ENCODE peak calls at places on chromosomes 11 and 22, in four cellular contexts. I is K562, L is GM12878, J is HL-60. C is an unnamed sample.

GRCh38 chr11:10181811-10182210 is 112.2 kb downstream of the SBF2 start:
- DNase-seq in I (no peak), L (no peak), J (no peak), C (no peak)

GRCh38 chr11:22634897-22635629 is 9.4 kb upstream of the FANCF start:
- DNase-seq in I (no peak), L (no peak), J (no peak), C (no peak)

GRCh38 chr11:37533830-37534229 is 935.8 kb upstream of the RAG2 start:
- DNase-seq in I (no peak), L (no peak), J (no peak), C (no peak)

GRCh38 chr22:42604403-42604802 is 10.3 kb downstream of the POLDIP3 start:
- DNase-seq in I (no peak), L (no peak), J (no peak), C (no peak)

GRCh38 chr22:32661296-32661695 is 140.2 kb upstream of the TIMP3 start:
- DNase-seq in I (no peak), L (no peak), J (peak; percentile 37), C (no peak)

GRCh38 chr11:111718436-111719325 is 47.5 kb downstream of the PPP2R1B start:
- DNase-seq in I (no peak), L (no peak), J (no peak), C (no peak)

GRCh38 chr11:106077609-106078517 is at the start of gene AASDHPPT:
- DNase-seq in I (peak; percentile 13), L (no peak), J (peak; percentile 21), C (no peak)

GRCh38 chr22:49204599-49205214 is 623.0 kb downstream of the BRD1 start:
- DNase-seq in I (no peak), L (no peak), J (no peak), C (no peak)

GRCh38 chr11:74686792-74687191 is 44.4 kb downstream of the CHRDL2 start:
- DNase-seq in I (no peak), L (no peak), J (no peak), C (no peak)

GRCh38 chr11:1353383-1354124 is 36.2 kb upstream of the BRSK2 start:
- DNase-seq in I (no peak), L (no peak), J (no peak), C (no peak)

GRCh38 chr22:47129902-47130301 is 367.5 kb downstream of the TBC1D22A start:
- DNase-seq in I (peak; percentile 76), L (no peak), J (peak; percentile 5), C (no peak)

GRCh38 chr11:113806403-113806802 is 26.8 kb downstream of the CLDN25 start:
- DNase-seq in I (peak; percentile 30), L (no peak), J (peak; percentile 29), C (no peak)

GRCh38 chr22:38006906-38007305 is 22.6 kb upstream of the SOX10 start:
- DNase-seq in I (no peak), L (no peak), J (no peak), C (no peak)

GRCh38 chr22:48612077-48612995 is 1215.3 kb downstream of the BRD1 start:
- DNase-seq in I (no peak), L (no peak), J (no peak), C (no peak)

GRCh38 chr22:44703269-44703870 is 1.4 kb downstream of the PRR5 start:
- DNase-seq in I (no peak), L (no peak), J (no peak), C (no peak)

GRCh38 chr11:132349806-132350733 is 979.7 kb downstream of the NTM start:
- DNase-seq in I (no peak), L (no peak), J (no peak), C (no peak)

GRCh38 chr11:22707119-22707899 is 40.9 kb downstream of the GAS2 start:
- DNase-seq in I (no peak), L (no peak), J (no peak), C (no peak)

GRCh38 chr11:126123686-126124085 is 61.0 kb upstream of the CDON start:
- DNase-seq in I (no peak), L (no peak), J (no peak), C (no peak)

GRCh38 chr22:49847751-49848689 is 5.6 kb upstream of the ZBED4 start:
- DNase-seq in I (no peak), L (no peak), J (peak; percentile 73), C (no peak)

GRCh38 chr22:38613588-38613987 is 42.6 kb downstream of the FAM227A start:
- DNase-seq in I (no peak), L (peak; percentile 0), J (no peak), C (no peak)

GRCh38 chr22:37678372-37678771 is 2.9 kb downstream of the LGALS1 start:
- DNase-seq in I (no peak), L (no peak), J (no peak), C (no peak)

GRCh38 chr22:37165066-37165465 is 15.3 kb upstream of the IL2RB start:
- DNase-seq in I (no peak), L (no peak), J (no peak), C (no peak)

GRCh38 chr11:73167555-73167954 is 25.4 kb upstream of the FCHSD2 start:
- DNase-seq in I (no peak), L (no peak), J (no peak), C (no peak)

GRCh38 chr22:41589260-41589600 is 410 bp downstream of the PMM1 start:
- DNase-seq in I (peak; percentile 67), L (no peak), J (peak; percentile 14), C (no peak)

GRCh38 chr11:10777806-10778205 is 26.8 kb downstream of the CTR9 start:
- DNase-seq in I (no peak), L (no peak), J (peak; percentile 74), C (no peak)

GRCh38 chr11:94602430-94603372 is 35.5 kb downstream of the PIWIL4 start:
- DNase-seq in I (peak; percentile 29), L (peak; percentile 75), J (peak; percentile 63), C (peak; percentile 19)

GRCh38 chr11:955154-956049 is 29.7 kb downstream of the AP2A2 start:
- DNase-seq in I (no peak), L (no peak), J (no peak), C (no peak)

GRCh38 chr11:87076260-87076783 is 38.6 kb downstream of the TMEM135 start:
- DNase-seq in I (no peak), L (no peak), J (no peak), C (no peak)

GRCh38 chr11:126791991-126792390 is 208.6 kb downstream of the KIRREL3 start:
- DNase-seq in I (no peak), L (no peak), J (no peak), C (no peak)

GRCh38 chr11:124761301-124762021 is 629 bp downstream of the ESAM start:
- DNase-seq in I (no peak), L (no peak), J (no peak), C (no peak)

GRCh38 chr11:12271826-12272366 is 105.5 kb upstream of the PARVA start:
- DNase-seq in I (no peak), L (no peak), J (no peak), C (no peak)

GRCh38 chr11:94793002-94793401 is 24.8 kb downstream of the AMOTL1 start:
- DNase-seq in I (no peak), L (no peak), J (no peak), C (no peak)

GRCh38 chr11:126416542-126417090 is 61.1 kb downstream of the ST3GAL4 start:
- DNase-seq in I (no peak), L (peak; percentile 27), J (no peak), C (peak; percentile 91)

GRCh38 chr22:27913162-27913741 is 5.8 kb downstream of the PITPNB start:
- DNase-seq in I (peak; percentile 11), L (no peak), J (no peak), C (no peak)
- TF ChIP-seq SPI1 in I (no peak), L (peak; percentile 47), J (no peak), C (peak; percentile 73)

GRCh38 chr11:68461284-68461861 is 821 bp downstream of the PPP6R3 start:
- DNase-seq in I (no peak), L (no peak), J (no peak), C (no peak)
- TF ChIP-seq SPI1 in I (no peak), L (no peak), J (no peak), C (no peak)

GRCh38 chr22:22770280-22770871 is 117.2 kb upstream of the IGLL5 start:
- DNase-seq in I (peak; percentile 100), L (no peak), J (peak; percentile 21), C (no peak)
- TF ChIP-seq SPI1 in I (no peak), L (no peak), J (no peak), C (no peak)

GRCh38 chr22:19879651-19879995 is 24.9 kb upstream of the GNB1L start:
- DNase-seq in I (no peak), L (no peak), J (no peak), C (peak; percentile 14)

GRCh38 chr22:19879248-19879575 is 24.5 kb upstream of the GNB1L start:
- DNase-seq in I (no peak), L (no peak), J (no peak), C (peak; percentile 10)

GRCh38 chr22:19878461-19879247 is 24.0 kb upstream of the GNB1L start:
- DNase-seq in I (no peak), L (no peak), J (no peak), C (peak; percentile 5)

GRCh38 chr22:19880786-19881569 is 26.3 kb upstream of the GNB1L start:
- DNase-seq in I (peak; percentile 90), L (no peak), J (no peak), C (peak; percentile 15)

GRCh38 chr22:19879996-19880785 is 25.5 kb upstream of the GNB1L start:
- DNase-seq in I (no peak), L (no peak), J (no peak), C (peak; percentile 19)
- TF ChIP-seq SPI1 in I (no peak), L (no peak), J (no peak), C (no peak)

GRCh38 chr11:2804701-2805387 is 80.7 kb downstream of the CDKN1C start:
- DNase-seq in I (no peak), L (no peak), J (no peak), C (no peak)

GRCh38 chr11:2807276-2807681 is 78.3 kb downstream of the CDKN1C start:
- DNase-seq in I (no peak), L (no peak), J (no peak), C (no peak)

GRCh38 chr11:2807801-2808241 is 77.8 kb downstream of the CDKN1C start:
- DNase-seq in I (no peak), L (no peak), J (no peak), C (no peak)

GRCh38 chr11:2805388-2806057 is 80.1 kb downstream of the CDKN1C start:
- DNase-seq in I (no peak), L (no peak), J (no peak), C (no peak)

DNA sequence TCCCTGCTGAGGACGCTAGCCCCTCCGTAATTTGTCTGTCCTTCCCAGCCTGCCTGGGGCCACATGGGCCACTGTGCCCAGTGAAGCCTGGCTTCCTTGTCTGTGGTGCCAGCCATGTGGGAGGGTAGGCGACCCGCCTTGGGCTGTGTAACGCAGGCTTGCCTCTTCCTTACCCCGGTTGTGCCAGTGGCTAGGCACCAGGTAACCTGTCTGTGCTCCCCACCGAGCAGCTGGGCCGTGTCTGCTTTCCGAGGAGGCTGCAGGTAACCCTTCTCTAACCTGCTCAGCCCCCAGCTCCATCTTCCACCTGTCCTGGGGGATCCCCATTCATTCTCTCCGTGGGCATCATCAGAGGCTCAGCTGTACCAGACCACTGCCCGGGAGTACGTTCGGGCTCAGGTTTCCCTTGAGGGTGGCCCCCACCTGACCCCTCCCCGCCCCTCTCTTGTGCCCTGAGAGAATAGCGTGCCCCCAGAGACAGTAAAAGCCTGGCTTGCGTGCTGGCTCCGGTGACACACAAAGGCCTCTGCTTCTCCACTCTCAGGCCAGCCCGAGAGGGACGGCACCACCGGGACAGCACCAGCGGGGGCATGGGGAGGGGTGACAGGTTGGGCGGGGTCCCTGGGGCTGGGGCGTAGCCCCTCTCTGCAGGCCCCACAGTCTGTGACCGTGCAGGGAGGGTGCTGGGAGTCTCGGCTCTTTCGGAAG is 79.1 kb downstream of the CDKN1C start:
- DNase-seq in I (no peak), L (no peak), J (no peak), C (no peak)
- TF ChIP-seq SPI1 in I (no peak), L (no peak), J (no peak), C (no peak)

GRCh38 chr11:102184269-102184987 is 74.2 kb downstream of the YAP1 start:
- DNase-seq in I (no peak), L (no peak), J (no peak), C (no peak)
- TF ChIP-seq SPI1 in I (no peak), L (no peak), J (no peak), C (no peak)